ENCODE peak calls at places on chromosome 11, in ten cellular contexts. U is NCI-H1436; Y is choroid plexus epithelial cell; Z is skeletal muscle cell; X is adipocyte; W is stromal cell of bone marrow; C is Karpas-422; I is effector memory CD4-positive, alpha-beta T cell; E is stimulated activated naive CD4-positive, alpha-beta T cell; F is keratinocyte. N is an unnamed sample.

GRCh38 chr11:70934999-70935768 is 317.2 kb downstream of the SHANK2 start:
- DNase-seq in Y (no peak), U (no peak), W (no peak), X (peak), C (no peak), E (no peak), Z (no peak), F (no peak), I (no peak), N (no peak)

GRCh38 chr11:8084352-8084751 is 3.3 kb downstream of the TUB start:
- DNase-seq in W (no peak), C (no peak), F (no peak), Z (no peak), I (no peak), X (no peak), Y (no peak), E (no peak), U (no peak), N (no peak)

GRCh38 chr11:97739892-97740782 is 1280.6 kb upstream of the CNTN5 start:
- DNase-seq in Y (peak), F (no peak), E (no peak), C (no peak), Z (peak), U (no peak), X (peak), W (peak), I (no peak), N (no peak)

GRCh38 chr11:95835768-95836488 is 45.6 kb downstream of the CEP57 start:
- DNase-seq in C (peak), E (peak), X (peak), I (peak), Y (peak), Z (peak), U (peak), F (peak), W (peak), N (no peak)

GRCh38 chr11:120304526-120304925 is 20.6 kb upstream of the TLCD5 start:
- DNase-seq in C (no peak), W (no peak), Z (no peak), F (no peak), U (no peak), E (no peak), X (no peak), I (no peak), Y (peak), N (no peak)

GRCh38 chr11:111694851-111695250 is 71.3 kb downstream of the PPP2R1B start:
- DNase-seq in I (no peak), F (no peak), W (peak), U (no peak), C (peak), Z (peak), E (no peak), Y (peak), X (peak), N (no peak)

GRCh38 chr11:15720460-15720859 is 605.7 kb downstream of the INSC start:
- DNase-seq in Z (peak), E (no peak), X (no peak), C (no peak), W (no peak), U (no peak), F (no peak), Y (peak), I (no peak), N (no peak)

GRCh38 chr11:94544832-94545640 is 1.3 kb downstream of the FUT4 start:
- DNase-seq in X (no peak), Z (no peak), W (no peak), U (no peak), E (no peak), Y (no peak), I (no peak), C (no peak), F (no peak), N (no peak)

GRCh38 chr11:26134481-26135355 is 197.2 kb upstream of the ANO3 start:
- DNase-seq in Y (peak), E (no peak), I (no peak), X (no peak), W (no peak), F (no peak), C (peak), Z (no peak), U (peak), N (no peak)

GRCh38 chr11:12724301-12725046 is 50.3 kb downstream of the TEAD1 start:
- DNase-seq in Y (peak), E (no peak), Z (peak), C (no peak), W (peak), X (peak), U (peak), I (no peak), F (peak), N (no peak)

GRCh38 chr11:122439911-122440782 is 215.4 kb upstream of the UBASH3B start:
- DNase-seq in W (peak), X (peak), C (no peak), U (no peak), F (no peak), E (no peak), I (no peak), Y (peak), Z (no peak), N (no peak)

GRCh38 chr11:103735497-103736032 is 300.9 kb upstream of the DDI1 start:
- DNase-seq in X (no peak), C (peak), F (no peak), W (no peak), Y (no peak), Z (no peak), E (no peak), U (no peak), I (no peak), N (no peak)

GRCh38 chr11:85643255-85643654 is 4.5 kb upstream of the TMEM126A start:
- DNase-seq in F (no peak), Y (no peak), W (no peak), Z (no peak), I (no peak), X (no peak), E (no peak), C (no peak), U (no peak), N (no peak)

GRCh38 chr11:6608726-6609501 is 3.1 kb downstream of the TAF10 start:
- DNase-seq in I (no peak), Y (no peak), X (no peak), U (no peak), Z (no peak), E (no peak), W (no peak), C (no peak), F (no peak), N (no peak)

GRCh38 chr11:35276396-35276795 is 137.4 kb downstream of the CD44 start:
- DNase-seq in U (no peak), I (no peak), X (no peak), W (no peak), F (peak), E (no peak), Y (peak), C (no peak), Z (no peak), N (no peak)

GRCh38 chr11:32985600-32985999 is 30.1 kb upstream of the DEPDC7 start:
- DNase-seq in F (no peak), I (no peak), C (no peak), U (no peak), Y (no peak), X (no peak), E (no peak), Z (no peak), W (no peak), N (no peak)

GRCh38 chr11:62560566-62561103 is 13.1 kb downstream of the EEF1G start:
- DNase-seq in F (peak), Y (peak), U (peak), E (peak), X (peak), Z (peak), I (peak), W (peak), C (peak), N (no peak)

GRCh38 chr11:95156133-95156731 is 66.6 kb downstream of the ENDOD1 start:
- DNase-seq in C (peak), U (no peak), E (no peak), Z (no peak), F (no peak), X (no peak), Y (no peak), I (no peak), W (no peak), N (no peak)

GRCh38 chr11:62805991-62806441 is 776 bp upstream of the NXF1 start:
- DNase-seq in F (no peak), Y (peak), E (no peak), X (no peak), I (no peak), Z (no peak), W (no peak), C (peak), U (no peak), N (no peak)

GRCh38 chr11:113952070-113952469 is 22.8 kb upstream of the HTR3A start:
- DNase-seq in C (no peak), Z (no peak), Y (no peak), I (no peak), X (no peak), W (no peak), F (no peak), U (no peak), E (no peak), N (no peak)

GRCh38 chr11:120211522-120212258 is 858 bp downstream of the OAF start:
- DNase-seq in X (peak), E (no peak), I (no peak), U (no peak), Y (no peak), F (no peak), C (no peak), W (no peak), Z (no peak), N (no peak)

GRCh38 chr11:122724520-122724919 is 69.0 kb downstream of the UBASH3B start:
- DNase-seq in U (no peak), I (no peak), Z (no peak), W (no peak), E (no peak), X (peak), F (no peak), Y (peak), C (no peak), N (no peak)

GRCh38 chr11:26971961-26972360 is 22.0 kb upstream of the FIBIN start:
- DNase-seq in Y (no peak), I (no peak), U (no peak), W (no peak), F (no peak), C (no peak), Z (no peak), E (no peak), X (no peak), N (no peak)

GRCh38 chr11:65489061-65489705 is 9.7 kb upstream of the MALAT1 start:
- DNase-seq in I (no peak), F (no peak), Z (no peak), W (peak), C (no peak), U (no peak), E (no peak), Y (peak), X (peak), N (no peak)

GRCh38 chr11:65411681-65412070 is 10.9 kb upstream of the NEAT1 start:
- DNase-seq in U (no peak), X (no peak), I (no peak), Y (no peak), E (no peak), F (no peak), W (no peak), C (no peak), Z (no peak), N (no peak)

GRCh38 chr11:127627629-127628462 is 627.3 kb upstream of the KIRREL3 start:
- DNase-seq in F (no peak), X (no peak), C (no peak), Y (no peak), W (no peak), E (no peak), U (peak), Z (no peak), I (no peak), N (no peak)

GRCh38 chr11:117000741-117001096 is 97.5 kb downstream of the SIK3 start:
- DNase-seq in Z (no peak), F (no peak), E (no peak), I (no peak), W (no peak), U (no peak), X (no peak), Y (no peak), C (no peak), N (no peak)

GRCh38 chr11:8092587-8093424 is 11.8 kb downstream of the TUB start:
- DNase-seq in Z (no peak), X (peak), E (no peak), F (peak), I (no peak), W (peak), Y (peak), C (peak), U (peak), N (no peak)

GRCh38 chr11:111934301-111934700 is 2.8 kb upstream of the DIXDC1 start:
- DNase-seq in Y (no peak), E (no peak), I (no peak), X (no peak), U (no peak), Z (no peak), C (no peak), F (no peak), W (no peak), N (no peak)

GRCh38 chr11:132992838-132993680 is 539.2 kb downstream of the OPCML start:
- DNase-seq in X (peak), Z (no peak), I (no peak), U (no peak), E (no peak), W (no peak), Y (peak), C (no peak), F (no peak), N (no peak)

GRCh38 chr11:7467652-7468051 is 17.7 kb upstream of the OLFML1 start:
- DNase-seq in U (no peak), Y (no peak), F (no peak), W (no peak), C (no peak), X (no peak), Z (no peak), E (no peak), I (no peak), N (no peak)

GRCh38 chr11:102603091-102603490 is 22.0 kb downstream of the MMP20 start:
- DNase-seq in U (no peak), X (peak), C (no peak), F (no peak), Z (peak), Y (peak), I (no peak), E (no peak), W (peak), N (no peak)

GRCh38 chr11:126318642-126319373 is 14.9 kb downstream of the DCPS start:
- DNase-seq in E (no peak), C (no peak), X (peak), W (peak), Y (peak), Z (peak), U (no peak), F (peak), I (no peak), N (peak)

GRCh38 chr11:12189543-12190235 is 79.3 kb downstream of the MICAL2 start:
- DNase-seq in I (peak), F (peak), X (no peak), Y (no peak), Z (no peak), E (no peak), U (peak), C (no peak), W (no peak), N (no peak)

GRCh38 chr11:57434640-57435546 is 8.0 kb upstream of the SLC43A3 start:
- DNase-seq in Z (peak), Y (peak), C (no peak), U (no peak), E (no peak), X (peak), W (peak), F (no peak), I (no peak), N (no peak)

GRCh38 chr11:1139441-1140066 is 18.2 kb upstream of the MUC5AC start:
- DNase-seq in E (no peak), W (no peak), Y (peak), Z (no peak), C (no peak), U (no peak), I (no peak), F (no peak), X (no peak), N (peak)

GRCh38 chr11:130945945-130946344 is 29.7 kb upstream of the SNX19 start:
- DNase-seq in U (no peak), E (no peak), F (no peak), Z (peak), Y (peak), I (no peak), C (no peak), X (peak), W (peak), N (no peak)

N was measured in vagina.